ENCODE peak calls at places on chromosomes 6 and 20, in six cellular contexts. P is H1, I is neuronal stem cell, C is mesenchymal stem cell, N is IMR-90, Q is H9. S is an unnamed sample. For H3K4me1, the result is how much of the 10 kb centered on the place peaks cover.

GRCh38 chr20:53945478-53945877 is 124.9 kb downstream of the BCAS1 start:
- DNase-seq in P (no peak), I (no peak), C (no peak), N (no peak), Q (no peak), S (no peak)

GRCh38 chr6:2891768-2892170 is 11.3 kb downstream of the SERPINB9 start:
- DNase-seq in P (no peak), I (no peak), C (no peak), N (no peak), Q (no peak), S (no peak)

GRCh38 chr6:6696867-6697531 is 108.5 kb downstream of the LY86 start:
- DNase-seq in P (peak), I (peak), C (peak), N (peak), Q (peak), S (peak)

GRCh38 chr6:53020005-53020744 is 25.1 kb upstream of the GSTA4 start:
- DNase-seq in P (no peak), I (no peak), C (no peak), N (peak), Q (no peak), S (no peak)

GRCh38 chr20:6034134-6034969 is 19.5 kb downstream of the LRRN4 start:
- DNase-seq in P (no peak), I (no peak), C (peak), N (no peak), Q (no peak), S (no peak)

GRCh38 chr6:13074746-13075490 is 253.4 kb downstream of the TBC1D7 start:
- DNase-seq in P (no peak), I (no peak), C (no peak), N (no peak), Q (no peak), S (no peak)

GRCh38 chr20:64111841-64112641 is 4.7 kb upstream of the NPBWR2 start:
- DNase-seq in P (peak), I (no peak), C (no peak), N (no peak), Q (no peak), S (no peak)

GRCh38 chr20:51338692-51339440 is 203.7 kb downstream of the NFATC2 start:
- DNase-seq in P (no peak), I (no peak), C (peak), N (peak), Q (no peak), S (peak)

GRCh38 chr6:168301648-168302398 is 17.8 kb downstream of the DACT2 start:
- DNase-seq in P (peak), I (no peak), C (no peak), N (no peak), Q (peak), S (no peak)

GRCh38 chr6:118495639-118496296 is 52.3 kb upstream of the PLN start:
- DNase-seq in P (no peak), I (no peak), C (peak), N (peak), Q (no peak), S (no peak)

GRCh38 chr6:111418971-111419693 is 63.9 kb downstream of the REV3L start:
- DNase-seq in P (no peak), I (no peak), C (peak), N (peak), Q (no peak), S (no peak)

GRCh38 chr6:4345543-4345942 is 210.2 kb upstream of the ECI2 start:
- DNase-seq in P (no peak), I (no peak), C (no peak), N (no peak), Q (no peak), S (no peak)

GRCh38 chr6:17865798-17866725 is 121.4 kb downstream of the KIF13A start:
- DNase-seq in P (no peak), I (no peak), C (peak), N (peak), Q (no peak), S (peak)

GRCh38 chr20:60202046-60202445 is 243.8 kb downstream of the CDH26 start:
- DNase-seq in P (no peak), I (no peak), C (no peak), N (no peak), Q (no peak), S (no peak)

GRCh38 chr6:137097057-137097456 is 52.3 kb upstream of the IL20RA start:
- DNase-seq in P (no peak), I (no peak), C (peak), N (no peak), Q (no peak), S (no peak)

GRCh38 chr20:36297656-36298055 is 8.5 kb upstream of the DLGAP4 start:
- DNase-seq in P (no peak), I (no peak), C (no peak), N (no peak), Q (no peak), S (no peak)

GRCh38 chr6:125216015-125216414 is 62.4 kb downstream of the TPD52L1 start:
- DNase-seq in P (no peak), I (no peak), C (no peak), N (no peak), Q (no peak), S (no peak)

GRCh38 chr6:70811788-70812187 is 144.1 kb downstream of the SMAP1 start:
- DNase-seq in P (no peak), I (no peak), C (no peak), N (peak), Q (no peak), S (no peak)

GRCh38 chr6:49479308-49480004 is 16.3 kb downstream of the CENPQ start:
- DNase-seq in P (no peak), I (no peak), C (peak), N (no peak), Q (no peak), S (no peak)
- H3K14ac ChIP-seq in P (no peak), I (no peak), C (no peak), N (no peak), Q (no peak), S (no peak)

GRCh38 chr6:10420546-10421507 is 6.0 kb upstream of the TFAP2A start:
- DNase-seq in P (peak), I (no peak), C (no peak), N (no peak), Q (peak), S (peak)

GRCh38 chr6:10424005-10424404 is 9.1 kb upstream of the TFAP2A start:
- DNase-seq in P (peak), I (no peak), C (no peak), N (no peak), Q (no peak), S (no peak)

GRCh38 chr6:10419749-10420545 is 5.1 kb upstream of the TFAP2A start:
- DNase-seq in P (no peak), I (no peak), C (no peak), N (no peak), Q (no peak), S (peak)

GRCh38 chr6:10422282-10423034 is 7.6 kb upstream of the TFAP2A start:
- DNase-seq in P (peak), I (no peak), C (no peak), N (no peak), Q (no peak), S (no peak)

DNA sequence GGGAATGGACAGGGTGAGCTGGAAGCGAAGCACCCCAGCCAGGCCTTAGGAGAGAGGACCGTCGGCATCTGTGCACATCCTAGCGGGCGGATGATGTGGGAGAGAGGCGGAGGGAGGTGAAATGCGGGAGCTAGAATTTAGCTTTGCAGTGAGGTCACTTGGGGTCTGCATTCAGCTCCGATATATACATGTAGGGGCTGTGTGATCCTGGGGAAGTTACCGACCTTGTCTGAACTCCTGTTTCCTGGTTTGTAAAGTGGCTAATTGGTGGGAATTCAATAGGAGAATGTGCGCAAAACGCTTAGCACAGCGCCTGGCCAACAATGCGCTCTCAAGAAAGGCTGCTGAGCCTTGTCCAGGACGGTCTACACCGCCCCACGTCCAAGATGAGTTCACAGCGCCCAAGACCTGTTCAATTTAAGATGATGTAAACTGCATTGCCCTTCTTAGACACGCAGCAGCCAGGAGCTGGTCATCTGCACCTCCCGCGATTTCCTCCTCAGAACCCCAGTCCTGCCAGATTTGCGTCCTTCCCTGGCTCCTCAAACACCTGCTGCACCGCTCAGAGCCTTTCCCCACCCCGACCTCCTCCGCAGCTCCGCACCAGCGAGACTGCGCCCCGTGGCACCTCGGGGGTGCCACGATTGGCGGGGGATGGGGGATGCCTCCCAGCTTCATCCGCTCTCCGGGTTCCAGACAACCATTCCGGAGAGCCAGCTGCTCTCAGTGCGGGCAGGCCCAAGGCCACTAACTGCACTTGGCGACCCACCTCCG is 6.8 kb upstream of the TFAP2A start:
- DNase-seq in P (peak), I (no peak), C (no peak), N (no peak), Q (no peak), S (no peak)
- H3K4me1 ChIP-seq in P (under half), I (under half), C (under half), N (under half), Q (under half), S (half or more)

GRCh38 chr6:41566961-41567360 is 20.8 kb downstream of the FOXP4 start:
- DNase-seq in P (no peak), I (no peak), C (no peak), N (no peak), Q (no peak), S (no peak)
- H3K14ac ChIP-seq in P (no peak), I (no peak), C (peak), N (no peak), Q (no peak), S (no peak)

DNA sequence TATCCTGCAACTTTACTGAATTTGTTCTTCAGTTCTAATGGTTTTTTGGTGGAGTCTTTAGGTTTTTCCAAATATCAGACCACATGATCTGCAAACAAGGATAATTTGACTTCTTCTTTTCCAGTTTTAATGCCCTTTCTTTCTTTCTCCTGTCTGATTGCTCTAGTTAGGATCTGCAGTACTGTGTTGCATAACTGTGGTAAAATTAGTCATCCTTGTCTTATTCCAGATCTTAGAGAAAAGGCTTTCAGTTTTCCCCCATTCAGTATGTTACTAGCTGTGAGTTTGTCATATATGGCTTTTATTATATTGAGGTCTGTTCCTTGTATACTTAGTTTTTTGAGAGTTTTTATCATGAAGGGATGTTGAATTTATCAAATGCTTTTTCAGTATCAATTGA is 4.3 kb downstream of the MICA start:
- DNase-seq in P (no peak), I (no peak), C (peak), N (peak), Q (no peak), S (peak)
- H3K4me1 ChIP-seq in P (under half), I (under half), C (under half), N (under half), Q (under half), S (under half)

DNA sequence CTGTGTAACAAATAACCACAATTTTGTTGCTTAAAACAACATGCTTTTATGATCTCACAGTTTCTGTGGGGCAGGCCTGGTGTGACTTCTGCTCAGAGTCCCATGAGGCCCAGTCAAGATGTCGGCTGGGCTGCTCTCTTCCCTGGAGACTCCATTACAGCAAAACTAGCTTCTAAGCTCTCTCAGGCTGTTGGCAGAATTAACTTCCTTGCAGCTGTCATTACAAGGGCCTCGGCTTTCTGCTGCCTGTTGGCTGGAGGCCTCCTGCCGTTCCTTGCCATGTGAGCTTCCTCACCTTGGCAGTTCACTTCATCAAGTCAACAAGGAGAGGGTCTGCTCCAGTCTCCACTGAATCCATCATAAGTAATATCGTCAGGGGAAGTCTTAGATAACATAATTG is 659.2 kb downstream of the PRKN start:
- DNase-seq in P (no peak), I (no peak), C (no peak), N (no peak), Q (no peak), S (no peak)
- H3K14ac ChIP-seq in P (no peak), I (no peak), C (peak), N (no peak), Q (no peak), S (no peak)

GRCh38 chr20:48718914-48719578 is 108.8 kb downstream of the PREX1 start:
- DNase-seq in P (no peak), I (no peak), C (no peak), N (no peak), Q (no peak), S (no peak)
- H3K4me1 ChIP-seq in P (under half), I (under half), C (under half), N (under half), Q (under half), S (under half)

GRCh38 chr20:47496118-47496517 is 5.6 kb upstream of the NCOA3 start:
- DNase-seq in P (no peak), I (no peak), C (no peak), N (no peak), Q (no peak), S (no peak)
- H3K14ac ChIP-seq in P (no peak), I (no peak), C (no peak), N (no peak), Q (no peak), S (no peak)

DNA sequence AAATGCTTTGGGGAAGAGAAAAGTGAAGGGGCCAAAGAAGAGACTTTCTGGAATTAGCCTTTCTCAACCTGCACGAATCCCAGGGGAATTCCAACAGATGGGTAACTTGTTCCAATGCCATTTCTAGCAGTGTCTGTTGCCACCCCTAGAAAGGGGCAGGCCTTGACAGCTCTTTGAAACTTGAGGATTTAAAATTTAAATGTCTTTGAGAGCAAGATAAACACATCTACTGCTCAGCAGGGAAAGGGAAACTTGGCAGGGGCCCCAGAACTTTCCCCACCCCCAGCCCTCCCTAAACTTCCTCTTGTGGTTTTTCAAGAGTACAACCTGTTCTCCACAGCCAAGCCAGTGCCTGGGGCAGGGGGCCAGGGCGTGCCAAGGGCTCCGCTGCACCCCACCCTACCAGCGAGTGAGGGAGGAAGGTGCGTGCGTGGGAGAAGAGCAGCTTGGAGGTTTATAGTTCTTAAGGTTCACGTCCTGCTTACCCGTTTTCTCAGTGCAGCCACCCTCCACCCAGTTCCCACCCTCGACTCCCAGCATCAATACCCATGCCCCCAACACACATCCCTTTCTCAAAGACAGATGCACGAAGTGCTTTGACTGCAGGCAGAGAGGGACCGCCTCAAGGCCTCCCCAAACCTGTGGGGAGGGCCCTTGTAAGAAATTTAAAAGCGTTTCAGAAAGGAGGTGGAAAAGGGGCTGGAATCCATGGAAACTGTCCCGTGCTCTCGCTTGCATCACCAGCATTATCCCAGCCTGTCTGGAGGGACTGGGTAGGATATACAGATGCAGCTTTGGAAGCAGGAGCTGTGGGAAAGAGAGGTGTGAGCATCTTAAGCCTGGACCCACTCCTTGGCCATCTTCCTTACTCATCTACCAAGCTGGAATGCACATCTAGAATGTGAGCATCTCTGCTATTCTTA is 4.5 kb upstream of the TAF8 start:
- DNase-seq in P (peak), I (no peak), C (peak), N (peak), Q (peak), S (no peak)
- H3K4me1 ChIP-seq in P (under half), I (under half), C (under half), N (under half), Q (under half), S (under half)

DNA sequence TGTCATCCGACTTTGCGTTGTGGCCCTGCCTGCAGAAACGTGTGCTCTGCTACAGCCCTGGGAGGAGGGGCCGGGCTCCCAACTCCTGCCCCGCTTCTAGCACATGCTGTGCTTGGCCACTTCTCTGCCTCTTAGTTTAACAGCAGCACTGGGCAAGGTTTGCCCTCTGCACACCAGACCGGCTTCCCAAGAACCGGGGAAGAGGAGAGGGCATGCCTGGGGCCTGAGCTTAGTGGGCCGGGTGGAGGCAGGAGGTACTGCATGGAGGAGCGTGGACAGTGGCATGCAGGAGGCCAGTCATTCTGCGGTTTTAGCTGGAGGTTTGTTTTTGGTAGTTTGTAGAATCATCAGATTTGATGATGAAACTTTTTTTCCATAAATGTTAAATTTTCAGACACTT is 45.5 kb downstream of the CEP43 start:
- DNase-seq in P (no peak), I (no peak), C (no peak), N (peak), Q (peak), S (no peak)
- H3K14ac ChIP-seq in P (no peak), I (no peak), C (no peak), N (no peak), Q (no peak), S (no peak)

GRCh38 chr20:1327827-1328679 is 886 bp downstream of the SDCBP2 start:
- DNase-seq in P (peak), I (no peak), C (no peak), N (no peak), Q (peak), S (no peak)

GRCh38 chr20:1330075-1330830 is 1.3 kb upstream of the SDCBP2 start:
- DNase-seq in P (peak), I (no peak), C (no peak), N (no peak), Q (no peak), S (no peak)

GRCh38 chr20:1327241-1327653 is 1.7 kb downstream of the SDCBP2 start:
- DNase-seq in P (peak), I (no peak), C (peak), N (peak), Q (peak), S (no peak)

GRCh38 chr20:1331101-1331500 is 2.2 kb upstream of the SDCBP2 start:
- DNase-seq in P (peak), I (no peak), C (no peak), N (no peak), Q (peak), S (no peak)

GRCh38 chr20:1328680-1329330 is at the start of gene SDCBP2:
- DNase-seq in P (peak), I (no peak), C (no peak), N (no peak), Q (peak), S (no peak)
- H3K4me1 ChIP-seq in P (under half), I (under half), C (under half), N (under half), Q (under half), S (under half)

S was measured in trophoblast cell.